ENCODE peak calls at places on chromosomes 3 and 15, in four cellular contexts. One of them, this sample, is unnamed.

GRCh38 chr3:143098032-143098764 is 21.4 kb upstream of the CHST2 start:
- DNase-seq in A549: no peak
- DNase-seq in endothelial cell of umbilical vein: no peak
- DNase-seq in HCT116: no peak
- DNase-seq in this sample: no peak

GRCh38 chr15:80844011-80844732 is 65.0 kb downstream of the CEMIP start:
- DNase-seq in A549: peak
- DNase-seq in endothelial cell of umbilical vein: no peak
- DNase-seq in HCT116: no peak
- DNase-seq in this sample: no peak

GRCh38 chr15:85837881-85838280 is 43.2 kb upstream of the KLHL25 start:
- DNase-seq in A549: no peak
- DNase-seq in endothelial cell of umbilical vein: no peak
- DNase-seq in HCT116: no peak
- DNase-seq in this sample: no peak

GRCh38 chr3:8110966-8111798 is 390.4 kb upstream of the LMCD1 start:
- DNase-seq in A549: peak
- DNase-seq in endothelial cell of umbilical vein: peak
- DNase-seq in HCT116: peak
- DNase-seq in this sample: peak

GRCh38 chr3:5194801-5195509 is 7.4 kb downstream of the EDEM1 start:
- DNase-seq in A549: peak
- DNase-seq in endothelial cell of umbilical vein: peak
- DNase-seq in HCT116: peak
- DNase-seq in this sample: peak

GRCh38 chr3:78918361-78919020 is 849.3 kb downstream of the ROBO1 start:
- DNase-seq in A549: no peak
- DNase-seq in endothelial cell of umbilical vein: no peak
- DNase-seq in HCT116: no peak
- DNase-seq in this sample: no peak

GRCh38 chr15:68582864-68583263 is 4.1 kb downstream of the CORO2B start:
- DNase-seq in A549: no peak
- DNase-seq in endothelial cell of umbilical vein: no peak
- DNase-seq in HCT116: no peak
- DNase-seq in this sample: no peak

GRCh38 chr15:34009656-34010055 is 29.3 kb downstream of the AVEN start:
- DNase-seq in A549: no peak
- DNase-seq in endothelial cell of umbilical vein: no peak
- DNase-seq in HCT116: no peak
- DNase-seq in this sample: no peak

GRCh38 chr15:47624503-47624902 is 92.8 kb upstream of the SEMA6D start:
- DNase-seq in A549: no peak
- DNase-seq in endothelial cell of umbilical vein: no peak
- DNase-seq in HCT116: no peak
- DNase-seq in this sample: no peak

GRCh38 chr15:74799843-74800558 is 12.6 kb upstream of the LMAN1L start:
- DNase-seq in A549: peak
- DNase-seq in endothelial cell of umbilical vein: peak
- DNase-seq in HCT116: peak
- DNase-seq in this sample: peak

GRCh38 chr3:49712166-49712565 is 7.3 kb downstream of the AMIGO3 start:
- DNase-seq in A549: no peak
- DNase-seq in endothelial cell of umbilical vein: no peak
- DNase-seq in HCT116: no peak
- DNase-seq in this sample: no peak

GRCh38 chr15:52102468-52102867 is 10.1 kb downstream of the BCL2L10 start:
- DNase-seq in A549: no peak
- DNase-seq in endothelial cell of umbilical vein: peak
- DNase-seq in HCT116: no peak
- DNase-seq in this sample: no peak

GRCh38 chr3:55485208-55485791 is 1.8 kb downstream of the WNT5A start:
- DNase-seq in A549: peak
- DNase-seq in endothelial cell of umbilical vein: peak
- DNase-seq in HCT116: no peak
- DNase-seq in this sample: peak

GRCh38 chr3:30964612-30965011 is 70.2 kb upstream of the GADL1 start:
- DNase-seq in A549: no peak
- DNase-seq in endothelial cell of umbilical vein: no peak
- DNase-seq in HCT116: no peak
- DNase-seq in this sample: no peak

GRCh38 chr3:195524171-195524896 is 18.8 kb downstream of the PPP1R2 start:
- DNase-seq in A549: no peak
- DNase-seq in endothelial cell of umbilical vein: no peak
- DNase-seq in HCT116: no peak
- DNase-seq in this sample: no peak

GRCh38 chr3:65867463-65868210 is 171.1 kb downstream of the MAGI1 start:
- DNase-seq in A549: no peak
- DNase-seq in endothelial cell of umbilical vein: no peak
- DNase-seq in HCT116: no peak
- DNase-seq in this sample: no peak

GRCh38 chr3:188518416-188518815 is 364.5 kb downstream of the LPP start:
- DNase-seq in A549: no peak
- DNase-seq in endothelial cell of umbilical vein: no peak
- DNase-seq in HCT116: no peak
- DNase-seq in this sample: no peak

GRCh38 chr15:90620379-90621134 is 90.8 kb downstream of the CRTC3 start:
- DNase-seq in A549: no peak
- DNase-seq in endothelial cell of umbilical vein: peak
- DNase-seq in HCT116: no peak
- DNase-seq in this sample: peak
- H3K4me3 ChIP-seq in A549: no peak
- H3K4me3 ChIP-seq in endothelial cell of umbilical vein: no peak
- H3K4me3 ChIP-seq in HCT116: no peak
- H3K4me3 ChIP-seq in this sample: no peak

DNA sequence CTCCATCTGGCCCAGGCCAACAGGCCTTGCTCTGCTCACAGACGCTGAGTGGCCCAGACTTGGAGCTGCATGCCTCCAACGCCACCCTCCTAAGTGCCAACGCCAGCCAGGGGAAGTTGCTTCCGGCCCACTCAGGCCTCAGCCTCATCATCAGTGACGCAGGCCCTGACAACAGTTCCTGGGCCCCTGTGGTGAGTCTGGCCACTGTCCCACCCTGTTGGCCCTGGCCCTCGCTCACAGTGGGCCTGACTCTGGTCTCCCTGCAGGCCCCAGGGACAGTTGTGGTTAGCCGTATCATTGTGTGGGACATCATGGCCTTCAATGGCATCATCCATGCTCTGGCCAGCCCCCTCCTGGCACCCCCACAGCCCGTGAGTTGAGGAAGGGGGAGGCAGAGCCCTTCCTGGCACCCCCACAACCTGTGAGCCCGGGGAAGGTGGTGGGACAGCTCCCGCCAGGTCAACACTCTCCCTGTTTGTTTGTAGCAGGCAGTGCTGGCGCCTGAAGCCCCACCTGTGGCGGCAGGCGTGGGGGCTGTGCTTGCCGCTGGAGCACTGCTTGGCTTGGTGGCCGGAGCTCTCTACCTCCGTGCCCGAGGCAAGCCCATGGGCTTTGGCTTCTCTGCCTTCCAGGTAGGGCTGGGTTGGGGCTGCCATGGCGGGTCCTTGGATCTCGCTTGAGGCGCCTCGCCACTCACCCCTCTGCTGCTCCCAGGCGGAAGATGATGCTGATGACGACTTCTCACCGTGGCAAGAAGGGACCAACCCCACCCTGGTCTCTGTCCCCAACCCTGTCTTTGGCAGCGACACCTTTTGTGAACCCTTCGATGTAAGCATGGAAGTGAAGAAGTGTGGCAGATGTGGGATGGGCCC is 10.0 kb downstream of the NT5DC2 start:
- DNase-seq in A549: no peak
- DNase-seq in endothelial cell of umbilical vein: no peak
- DNase-seq in HCT116: no peak
- DNase-seq in this sample: peak
- TF ChIP-seq POLR2A in A549: no peak
- TF ChIP-seq POLR2A in endothelial cell of umbilical vein: no peak
- TF ChIP-seq POLR2A in HCT116: no peak
- TF ChIP-seq POLR2A in this sample: no peak

GRCh38 chr3:81466161-81466560 is 295.3 kb downstream of the GBE1 start:
- DNase-seq in A549: no peak
- DNase-seq in endothelial cell of umbilical vein: no peak
- DNase-seq in HCT116: no peak
- DNase-seq in this sample: no peak

GRCh38 chr3:81463761-81464160 is 297.7 kb downstream of the GBE1 start:
- DNase-seq in A549: no peak
- DNase-seq in endothelial cell of umbilical vein: no peak
- DNase-seq in HCT116: no peak
- DNase-seq in this sample: no peak

GRCh38 chr3:81468385-81468784 is 293.1 kb downstream of the GBE1 start:
- DNase-seq in A549: no peak
- DNase-seq in endothelial cell of umbilical vein: no peak
- DNase-seq in HCT116: no peak
- DNase-seq in this sample: no peak

GRCh38 chr3:81462921-81463320 is 298.5 kb downstream of the GBE1 start:
- DNase-seq in A549: no peak
- DNase-seq in endothelial cell of umbilical vein: no peak
- DNase-seq in HCT116: no peak
- DNase-seq in this sample: no peak

GRCh38 chr3:81465510-81465909 is 295.9 kb downstream of the GBE1 start:
- DNase-seq in A549: no peak
- DNase-seq in endothelial cell of umbilical vein: peak
- DNase-seq in HCT116: no peak
- DNase-seq in this sample: no peak
- TF ChIP-seq MAX in A549: no peak
- TF ChIP-seq MAX in endothelial cell of umbilical vein: no peak
- TF ChIP-seq MAX in HCT116: no peak
- TF ChIP-seq MAX in this sample: no peak

GRCh38 chr3:120909602-120909878 is 1.5 kb downstream of the STXBP5L start:
- DNase-seq in A549: no peak
- DNase-seq in endothelial cell of umbilical vein: no peak
- DNase-seq in HCT116: no peak
- DNase-seq in this sample: no peak
- H3K4me3 ChIP-seq in A549: no peak
- H3K4me3 ChIP-seq in endothelial cell of umbilical vein: no peak
- H3K4me3 ChIP-seq in HCT116: no peak
- H3K4me3 ChIP-seq in this sample: no peak

GRCh38 chr15:59218099-59218498 is 11.5 kb downstream of the LDHAL6B start:
- DNase-seq in A549: no peak
- DNase-seq in endothelial cell of umbilical vein: peak
- DNase-seq in HCT116: no peak
- DNase-seq in this sample: no peak
- TF ChIP-seq POLR2A in A549: no peak
- TF ChIP-seq POLR2A in endothelial cell of umbilical vein: no peak
- TF ChIP-seq POLR2A in HCT116: no peak
- TF ChIP-seq POLR2A in this sample: no peak

DNA sequence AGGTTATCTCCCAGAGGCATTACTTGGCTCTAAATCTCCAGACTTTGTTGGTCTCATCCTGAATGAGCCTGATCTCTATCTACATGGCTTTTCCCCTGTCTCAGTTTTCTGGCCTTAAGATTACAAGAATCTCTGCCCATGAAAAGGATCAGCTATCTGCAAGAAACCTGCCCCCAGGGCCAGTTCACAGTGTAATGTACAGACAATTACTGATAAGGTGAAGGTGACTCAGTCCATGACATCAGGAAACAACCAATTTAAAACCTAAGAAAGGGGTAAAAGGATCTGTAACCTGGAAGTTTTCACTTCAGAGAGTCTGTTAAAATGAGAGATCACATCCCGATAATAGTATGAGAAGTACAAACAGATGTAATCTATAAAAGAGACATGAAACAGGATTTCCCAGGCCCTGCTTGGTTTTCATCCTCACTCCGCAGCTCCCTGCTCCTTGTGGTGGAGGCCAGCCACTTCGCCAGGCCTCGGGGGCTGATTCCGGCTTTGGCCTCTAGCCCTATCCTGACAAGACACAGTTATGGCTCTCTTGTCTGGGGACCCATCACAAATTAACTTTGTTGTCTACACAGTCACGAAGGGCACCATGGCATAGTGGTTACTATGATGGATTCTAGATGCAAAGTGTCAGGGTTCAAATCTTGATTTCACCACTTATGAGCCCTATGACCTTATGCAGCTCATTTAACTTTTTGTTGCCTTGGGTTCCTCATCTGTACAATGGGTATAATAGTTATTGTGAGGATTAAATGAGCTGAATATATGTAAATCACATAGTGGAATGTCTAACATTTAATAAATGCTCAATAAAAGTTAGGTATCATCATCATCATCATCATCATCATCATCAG is 137.0 kb downstream of the THSD4 start:
- DNase-seq in A549: peak
- DNase-seq in endothelial cell of umbilical vein: peak
- DNase-seq in HCT116: peak
- DNase-seq in this sample: no peak
- TF ChIP-seq MAX in A549: peak
- TF ChIP-seq MAX in endothelial cell of umbilical vein: no peak
- TF ChIP-seq MAX in HCT116: peak
- TF ChIP-seq MAX in this sample: no peak

This sample was measured in NB4.